ENCODE peak calls at places on chromosomes 4 and X, in four cellular contexts. G is cerebellum, S is NCI-H1105 treated with DMSO at 0.1 percent for 48 hours, M is K562. T is an unnamed sample.

GRCh38 chrX:145715641-145716138 is 101.9 kb upstream of the SLITRK2 start:
- DNase-seq in G (no peak), S (no peak), M (no peak), T (no peak)

GRCh38 chr4:25401066-25401465 is 24.0 kb downstream of the ANAPC4 start:
- DNase-seq in M (no peak), S (no peak), G (no peak), T (no peak)

GRCh38 chrX:10415704-10416001 is 204.7 kb downstream of the MID1 start:
- DNase-seq in S (no peak), G (no peak), M (no peak), T (no peak)

GRCh38 chr4:151355155-151355554 is 29.8 kb upstream of the SH3D19 start:
- DNase-seq in S (peak; percentile 7), M (no peak), G (no peak), T (no peak)

GRCh38 chr4:173998471-173999144 is 284.9 kb downstream of the FBXO8 start:
- DNase-seq in S (no peak), M (no peak), G (no peak), T (no peak)

GRCh38 chrX:130805906-130806305 is 97.1 kb downstream of the ENOX2 start:
- DNase-seq in G (no peak), M (no peak), S (no peak), T (no peak)

GRCh38 chr4:164536829-164537228 is 217.1 kb upstream of the SMIM31 start:
- DNase-seq in S (peak; percentile 9), G (no peak), M (no peak), T (no peak)

GRCh38 chrX:154799554-154800348 is 5.5 kb downstream of the MPP1 start:
- DNase-seq in S (peak; percentile 99), G (no peak), M (no peak), T (no peak)

GRCh38 chr4:14364953-14365533 is 637.2 kb upstream of the CPEB2 start:
- DNase-seq in G (no peak), S (no peak), M (no peak), T (no peak)

GRCh38 chr4:3686746-3687145 is 79.4 kb upstream of the ADRA2C start:
- DNase-seq in S (no peak), M (no peak), G (no peak), T (no peak)

GRCh38 chr4:185270885-185271284 is 61.5 kb downstream of the SNX25 start:
- DNase-seq in G (no peak), M (no peak), S (no peak), T (no peak)

GRCh38 chrX:100413231-100413630 is 3.2 kb upstream of the PCDH19 start:
- DNase-seq in G (peak; percentile 5), M (peak; percentile 40), S (peak; percentile 55), T (peak; percentile 51)

GRCh38 chr4:38872620-38873019 is 5.0 kb downstream of the FAM114A1 start:
- DNase-seq in G (no peak), S (no peak), M (peak; percentile 21), T (no peak)

GRCh38 chr4:184503869-184504300 is 29.5 kb upstream of the IRF2 start:
- DNase-seq in M (no peak), G (peak; percentile 63), S (no peak), T (no peak)

GRCh38 chr4:3707423-3708102 is 58.6 kb upstream of the ADRA2C start:
- DNase-seq in S (no peak), G (peak; percentile 23), M (no peak), T (no peak)

GRCh38 chrX:135596495-135596894 is 76.0 kb downstream of the INTS6L start:
- DNase-seq in S (no peak), M (peak; percentile 58), G (no peak), T (peak; percentile 26)

GRCh38 chrX:1894656-1895055 is 279.8 kb downstream of the ASMT start:
- DNase-seq in S (no peak), M (no peak), G (no peak), T (no peak)

GRCh38 chr4:5798447-5798846 is 87.4 kb downstream of the EVC start:
- DNase-seq in M (no peak), S (no peak), G (no peak), T (no peak)

GRCh38 chr4:82758701-82759685 is 39.6 kb downstream of the SCD5 start:
- DNase-seq in S (no peak), M (no peak), G (no peak), T (peak; percentile 79)

GRCh38 chrX:17456526-17456925 is 81.5 kb downstream of the NHS start:
- DNase-seq in S (peak; percentile 84), G (no peak), M (no peak), T (peak; percentile 31)

GRCh38 chr4:87497141-87497540 is 32.0 kb downstream of the SPARCL1 start:
- DNase-seq in G (no peak), S (no peak), M (peak; percentile 40), T (no peak)

GRCh38 chr4:36944227-36944626 is 300.3 kb upstream of the NWD2 start:
- DNase-seq in M (no peak), G (no peak), S (no peak), T (no peak)

GRCh38 chrX:119640621-119641020 is 34.4 kb upstream of the NKRF start:
- DNase-seq in G (no peak), M (no peak), S (no peak), T (peak; percentile 0)

GRCh38 chrX:133645977-133646750 is 230.9 kb upstream of the GPC4 start:
- DNase-seq in G (no peak), M (no peak), S (no peak), T (no peak)

GRCh38 chrX:150610038-150610437 is 41.6 kb downstream of the MTM1 start:
- DNase-seq in M (no peak), S (no peak), G (no peak), T (no peak)

GRCh38 chr4:94076498-94076897 is 131.2 kb upstream of the SMARCAD1 start:
- DNase-seq in S (no peak), G (no peak), M (peak; percentile 30), T (no peak)

GRCh38 chr4:118848242-118848641 is 12.3 kb upstream of the SEC24D start:
- DNase-seq in M (no peak), S (no peak), G (no peak), T (no peak)

GRCh38 chr4:54227261-54228063 is 1.6 kb upstream of the PDGFRA start:
- DNase-seq in G (no peak), S (peak; percentile 17), M (no peak), T (no peak)

GRCh38 chr4:13160906-13161305 is 323.2 kb downstream of the RAB28 start:
- DNase-seq in M (no peak), S (no peak), G (no peak), T (no peak)

GRCh38 chr4:7013171-7013570 is 30.0 kb upstream of the TADA2B start:
- DNase-seq in M (no peak), G (no peak), S (no peak), T (no peak)

GRCh38 chr4:46886711-46887110 is 22.3 kb downstream of the COX7B2 start:
- DNase-seq in S (no peak), G (no peak), M (no peak), T (peak; percentile 5)

GRCh38 chr4:119525771-119526712 is 102.6 kb downstream of the PDE5A start:
- DNase-seq in G (no peak), S (no peak), M (no peak), T (no peak)